ENCODE peak calls at places on chromosomes 6 and 20, in seven cellular contexts. L is GM13977, N is body of pancreas, H is mesothelial cell of epicardium, V is breast epithelium, K is OCI-LY7, U is fibroblast of lung. E is an unnamed sample.

GRCh38 chr6:26576929-26577719 is 19.6 kb upstream of the ABT1 start:
- DNase-seq in U (peak; percentile 76), K (no peak), L (no peak), V (no peak), N (no peak), H (no peak), E (peak; percentile 80)

GRCh38 chr20:5885866-5886265 is 64.5 kb downstream of the TRMT6 start:
- DNase-seq in H (no peak), U (no peak), K (no peak), L (no peak), V (no peak), N (no peak), E (no peak)

GRCh38 chr6:43050981-43051380 is 2.7 kb downstream of the CUL7 start:
- DNase-seq in U (no peak), K (no peak), N (no peak), H (no peak), V (no peak), L (no peak), E (no peak)

GRCh38 chr20:61146006-61146405 is 106.1 kb upstream of the CDH4 start:
- DNase-seq in K (no peak), N (no peak), V (no peak), U (no peak), H (no peak), L (no peak), E (no peak)

GRCh38 chr6:115728171-115728570 is 332.5 kb downstream of the FRK start:
- DNase-seq in K (no peak), L (no peak), H (no peak), U (no peak), V (no peak), N (no peak), E (no peak)

GRCh38 chr6:130288065-130288464 is 65.3 kb upstream of the SAMD3 start:
- DNase-seq in U (peak; percentile 17), L (no peak), K (no peak), N (no peak), V (no peak), H (no peak), E (no peak)

GRCh38 chr20:49901588-49901987 is 13.7 kb downstream of the SPATA2 start:
- DNase-seq in V (no peak), L (no peak), H (no peak), K (no peak), N (no peak), U (no peak), E (no peak)

GRCh38 chr20:31680286-31681127 is 42.2 kb downstream of the BCL2L1 start:
- DNase-seq in N (no peak), V (no peak), U (no peak), H (no peak), K (no peak), L (no peak), E (no peak)

GRCh38 chr6:158754738-158755137 is 64.4 kb downstream of the EZR start:
- DNase-seq in N (no peak), K (no peak), L (no peak), V (no peak), U (no peak), H (no peak), E (no peak)

GRCh38 chr20:30488941-30489601 is 768.4 kb upstream of the DEFB115 start:
- DNase-seq in U (no peak), H (no peak), K (no peak), V (peak; percentile 33), N (no peak), L (no peak), E (no peak)

GRCh38 chr20:20573797-20574196 is 138.6 kb downstream of the RALGAPA2 start:
- DNase-seq in L (no peak), K (no peak), N (no peak), V (no peak), H (no peak), U (no peak), E (no peak)

GRCh38 chr6:170048615-170049256 is 242.1 kb downstream of the DLL1 start:
- DNase-seq in L (no peak), V (peak; percentile 42), U (no peak), K (no peak), H (peak; percentile 24), N (peak; percentile 31), E (no peak)

GRCh38 chr6:152206072-152206818 is 398.8 kb downstream of the ESR1 start:
- DNase-seq in U (no peak), H (no peak), V (no peak), K (peak; percentile 32), N (peak; percentile 27), L (no peak), E (peak; percentile 38)

GRCh38 chr6:43853066-43853650 is 83.1 kb downstream of the VEGFA start:
- DNase-seq in V (no peak), L (no peak), H (no peak), K (no peak), U (peak; percentile 41), N (no peak), E (no peak)

GRCh38 chr20:33601861-33602260 is 60.3 kb upstream of the C20orf144 start:
- DNase-seq in V (no peak), L (no peak), H (no peak), K (no peak), U (peak; percentile 16), N (no peak), E (no peak)

GRCh38 chr6:112429226-112429625 is 82.1 kb downstream of the RFPL4B start:
- DNase-seq in V (no peak), L (no peak), H (no peak), N (no peak), U (peak; percentile 48), K (no peak), E (peak; percentile 45)
- TF ChIP-seq CTCF in V (no peak), L (no peak), H (no peak), N (no peak), U (peak; percentile 23), K (no peak), E (peak; percentile 17)

DNA sequence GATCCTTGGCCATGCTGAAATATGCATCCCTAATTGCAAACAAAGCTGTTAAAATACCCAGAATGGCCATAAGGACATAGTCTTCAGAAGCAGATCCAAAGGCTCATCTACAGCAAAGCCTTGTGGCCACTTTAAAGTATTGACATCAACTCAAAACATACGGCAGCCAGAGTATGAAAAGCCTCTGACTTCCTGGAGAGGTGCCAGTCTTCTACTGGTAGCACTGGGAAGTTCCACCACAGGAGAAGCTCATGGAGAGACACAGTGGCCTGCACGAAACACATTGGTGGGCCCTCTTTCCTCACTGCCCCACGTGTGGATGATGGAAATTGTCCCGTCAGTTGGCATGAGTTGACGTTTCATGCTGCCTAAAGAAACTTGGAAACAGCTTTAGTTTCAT is 202.6 kb upstream of the HEY2 start:
- DNase-seq in L (no peak), V (no peak), H (no peak), N (peak; percentile 33), U (no peak), K (no peak), E (peak; percentile 31)
- TF ChIP-seq CTCF in L (no peak), V (no peak), H (no peak), N (no peak), U (no peak), K (no peak), E (no peak)

GRCh38 chr6:2938632-2939083 is 32.7 kb downstream of the SERPINB6 start:
- DNase-seq in L (no peak), H (peak; percentile 19), K (peak; percentile 92), U (no peak), V (no peak), N (peak; percentile 38), E (peak; percentile 17)
- TF ChIP-seq CTCF in L (no peak), H (no peak), K (peak; percentile 87), U (no peak), V (no peak), N (no peak), E (peak; percentile 17)

DNA sequence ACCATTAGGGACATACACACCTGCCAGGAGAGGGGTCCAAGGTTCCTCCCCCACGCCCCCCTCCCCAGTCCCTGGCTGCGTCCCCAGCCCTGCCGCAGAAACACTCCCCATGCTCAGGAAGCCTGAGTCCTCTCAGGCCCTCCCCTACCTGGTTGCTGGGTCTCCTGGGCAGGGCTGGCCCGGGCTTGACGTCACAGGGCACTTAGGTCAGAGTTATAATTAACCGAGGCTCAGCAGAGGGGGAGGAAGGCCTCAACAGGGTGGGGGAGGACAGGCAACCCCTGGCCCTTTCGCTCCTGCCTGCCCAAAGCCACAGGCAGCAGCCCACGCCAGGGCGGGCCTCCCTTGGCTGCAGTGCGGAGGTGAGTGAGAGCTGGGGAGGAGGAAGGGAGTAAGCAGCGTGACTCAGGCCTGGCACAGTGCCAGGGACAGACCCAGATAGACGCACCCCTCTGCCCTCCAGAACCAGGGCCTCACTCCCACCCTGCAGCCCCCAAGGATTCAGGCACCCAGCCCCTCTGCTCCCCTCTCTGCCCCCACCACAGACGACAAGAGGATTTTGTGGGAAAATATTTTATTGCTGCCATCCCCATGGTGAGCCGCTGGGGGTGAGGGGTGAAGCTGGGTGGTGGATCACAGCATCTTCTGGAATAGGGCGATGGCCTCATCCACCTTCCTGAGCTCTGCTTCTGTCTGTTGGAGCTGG is at the start of gene VWA7:
- DNase-seq in L (peak; percentile 95), N (peak; percentile 84), U (peak; percentile 79), K (no peak), H (peak; percentile 54), V (peak; percentile 65), E (peak; percentile 84)
- TF ChIP-seq CTCF in L (no peak), N (no peak), U (no peak), K (no peak), H (no peak), V (no peak), E (no peak)

GRCh38 chr20:56979125-56979524 is 287.3 kb downstream of the BMP7 start:
- DNase-seq in K (no peak), N (no peak), V (no peak), U (no peak), H (no peak), L (no peak), E (no peak)

GRCh38 chr20:56978475-56978874 is 288.0 kb downstream of the BMP7 start:
- DNase-seq in L (no peak), K (no peak), H (no peak), N (peak; percentile 19), V (no peak), U (no peak), E (no peak)

GRCh38 chr20:56975838-56976237 is 290.6 kb downstream of the BMP7 start:
- DNase-seq in L (no peak), K (no peak), N (no peak), V (no peak), H (no peak), U (no peak), E (no peak)

DNA sequence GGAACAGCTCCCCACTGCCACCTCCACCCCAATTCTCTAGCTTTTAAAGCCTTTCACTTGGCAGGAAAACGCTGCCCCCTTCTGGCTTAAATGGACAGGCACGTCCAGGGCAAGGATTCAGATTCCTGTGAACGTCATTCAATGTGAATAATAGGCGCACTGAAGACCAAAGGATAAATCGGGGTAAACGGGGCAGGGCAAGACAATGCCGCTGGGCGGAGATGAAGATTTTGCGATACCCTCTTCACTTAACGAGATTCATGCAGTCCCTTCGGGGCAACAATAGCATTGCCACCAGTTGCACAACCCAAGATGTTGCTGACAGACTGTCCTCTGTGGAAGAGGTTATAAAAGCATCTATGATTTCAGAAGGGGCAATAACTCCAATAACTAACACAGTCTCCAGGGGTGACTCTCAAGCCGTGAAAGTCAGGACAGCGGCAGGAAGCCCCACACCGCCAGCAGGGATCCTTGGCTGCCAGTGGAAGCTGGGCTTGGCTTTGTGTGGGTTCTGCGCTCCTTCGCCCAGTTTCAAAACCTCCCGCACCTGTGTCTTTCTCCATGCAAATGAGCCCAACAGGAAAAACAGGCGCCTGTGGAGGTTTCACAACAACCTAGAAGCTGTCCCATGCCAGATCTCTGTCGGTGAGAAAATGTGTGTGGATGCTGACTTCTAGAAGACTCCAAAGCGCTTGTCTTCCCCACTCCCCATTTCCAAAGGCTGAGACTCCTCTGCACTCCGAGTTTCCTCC is 291.8 kb downstream of the BMP7 start:
- DNase-seq in L (peak; percentile 41), H (peak; percentile 67), K (peak; percentile 76), V (no peak), N (peak; percentile 46), U (peak; percentile 42), E (peak; percentile 57)
- TF ChIP-seq CTCF in L (peak; percentile 58), H (peak; percentile 71), K (peak; percentile 95), V (peak; percentile 49), N (peak; percentile 59), U (peak; percentile 63), E (peak; percentile 73)